ENCODE peak calls at places on chromosomes 16 and 17, in four cellular contexts. G is kidney, H is cardiac muscle cell, E is mucosa of descending colon. Q is an unnamed sample.

GRCh38 chr17:46764335-46764708 is 54.2 kb downstream of the WNT3 start:
- DNase-seq in E (no peak), H (no peak), G (no peak), Q (no peak)

GRCh38 chr16:71479420-71479819 is 9.7 kb downstream of the ZNF19 start:
- DNase-seq in G (no peak), H (peak; percentile 66), E (peak; percentile 14), Q (no peak)

GRCh38 chr17:4908301-4908700 is 5.4 kb upstream of the CHRNE start:
- DNase-seq in E (no peak), H (no peak), G (peak; percentile 69), Q (no peak)

GRCh38 chr16:57244767-57245471 is at the start of gene ARL2BP:
- DNase-seq in H (peak; percentile 99), G (peak; percentile 99), E (peak; percentile 97), Q (peak; percentile 94)

GRCh38 chr16:1772362-1772907 is at the start of gene EME2:
- DNase-seq in H (no peak), G (no peak), E (peak; percentile 59), Q (peak; percentile 21)

GRCh38 chr16:14486520-14487303 is 143.3 kb downstream of the PARN start:
- DNase-seq in H (peak; percentile 96), E (peak; percentile 89), G (peak; percentile 79), Q (no peak)

GRCh38 chr17:58312021-58312630 is 16.5 kb downstream of the TSPOAP1 start:
- DNase-seq in E (no peak), G (peak; percentile 64), H (no peak), Q (no peak)

GRCh38 chr17:33595783-33596182 is 302.7 kb upstream of the ASIC2 start:
- DNase-seq in H (no peak), E (peak; percentile 4), G (no peak), Q (no peak)

GRCh38 chr17:43034623-43035293 is 9.7 kb downstream of the RND2 start:
- DNase-seq in H (no peak), E (no peak), G (peak; percentile 20), Q (no peak)

GRCh38 chr16:81060576-81061306 is 16.3 kb downstream of the C16orf46 start:
- DNase-seq in H (no peak), G (no peak), E (no peak), Q (no peak)

GRCh38 chr16:77183137-77183536 is 7.9 kb upstream of the MON1B start:
- DNase-seq in G (no peak), E (no peak), H (no peak), Q (no peak)

GRCh38 chr17:28426081-28426519 is 20.1 kb upstream of the SLC46A1 start:
- DNase-seq in E (peak; percentile 33), G (no peak), H (peak; percentile 10), Q (no peak)

GRCh38 chr16:2704983-2705275 is 15.1 kb downstream of the PRSS27 start:
- DNase-seq in E (no peak), G (no peak), H (no peak), Q (no peak)

GRCh38 chr17:55731586-55732250 is 9.1 kb upstream of the TMEM100 start:
- DNase-seq in E (peak; percentile 35), H (peak; percentile 71), G (peak; percentile 79), Q (no peak)

GRCh38 chr16:85711982-85712587 is 23.3 kb upstream of the GINS2 start:
- DNase-seq in G (no peak), E (no peak), H (no peak), Q (no peak)

GRCh38 chr16:4506450-4506849 is 30.3 kb downstream of the HMOX2 start:
- DNase-seq in G (no peak), H (peak; percentile 86), E (peak; percentile 79), Q (peak; percentile 29)

GRCh38 chr16:74742051-74742481 is 32.6 kb downstream of the FA2H start:
- DNase-seq in H (peak; percentile 33), E (no peak), G (no peak), Q (no peak)

GRCh38 chr16:3268294-3268693 is 11.9 kb upstream of the MEFV start:
- DNase-seq in E (no peak), H (no peak), G (no peak), Q (no peak)

GRCh38 chr17:71180801-71181385 is 939.9 kb upstream of the SOX9 start:
- DNase-seq in G (no peak), E (peak; percentile 85), H (peak; percentile 63), Q (no peak)

GRCh38 chr17:41520821-41521521 is 2.3 kb upstream of the KRT15 start:
- DNase-seq in G (no peak), E (peak; percentile 72), H (no peak), Q (no peak)

GRCh38 chr16:3863587-3863986 is 16.9 kb downstream of the CREBBP start:
- DNase-seq in H (no peak), E (peak; percentile 18), G (no peak), Q (no peak)

GRCh38 chr16:57871457-57871856 is 69.2 kb upstream of the KIFC3 start:
- DNase-seq in E (no peak), H (peak; percentile 36), G (no peak), Q (no peak)

GRCh38 chr16:70601576-70602575 is 44.5 kb upstream of the IL34 start:
- DNase-seq in H (peak; percentile 76), G (no peak), E (no peak), Q (no peak)

GRCh38 chr16:64964126-64964540 is 157.7 kb downstream of the CDH11 start:
- DNase-seq in G (no peak), E (no peak), H (peak; percentile 64), Q (no peak)

GRCh38 chr17:5607946-5608345 is 23.6 kb upstream of the NLRP1 start:
- DNase-seq in G (no peak), H (no peak), E (no peak), Q (no peak)

GRCh38 chr17:42180411-42180921 is 476 bp downstream of the KCNH4 start:
- DNase-seq in H (no peak), G (no peak), E (no peak), Q (no peak)

GRCh38 chr17:78708510-78708973 is 73.5 kb downstream of the CYTH1 start:
- DNase-seq in E (peak; percentile 57), G (peak; percentile 81), H (peak; percentile 89), Q (peak; percentile 25)
- H3K4me3 ChIP-seq in E (no peak overlapping the region), G (no peak overlapping the region), H (no peak overlapping the region), Q (no peak overlapping the region)

DNA sequence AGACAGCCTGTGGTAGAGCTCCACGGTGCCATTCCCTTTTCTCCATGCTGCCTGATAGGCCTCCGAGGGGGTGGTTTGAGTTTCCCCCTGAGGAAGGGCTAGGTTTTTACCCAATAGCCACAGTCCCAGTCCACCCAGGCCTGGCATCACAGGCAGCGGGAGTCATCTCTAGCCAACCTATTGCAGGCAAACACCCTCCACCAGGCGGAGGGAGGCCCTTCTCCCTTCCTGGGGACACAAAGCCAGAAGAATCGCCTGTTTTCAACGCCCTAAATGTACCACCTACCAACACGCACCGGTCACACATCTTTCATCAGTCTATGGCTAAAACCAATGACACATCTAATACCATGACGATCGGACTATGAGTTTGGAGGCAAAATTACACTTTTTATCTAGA is 7.4 kb downstream of the CSNK1D start:
- DNase-seq in E (no peak), H (no peak), G (no peak), Q (no peak)
- H3K36me3 ChIP-seq in E (peaks cover 12% of the 10 kb centered on the region), H (peaks cover 38% of the 10 kb centered on the region), G (peaks cover 29% of the 10 kb centered on the region), Q (peaks cover 72% of the 10 kb centered on the region)

DNA sequence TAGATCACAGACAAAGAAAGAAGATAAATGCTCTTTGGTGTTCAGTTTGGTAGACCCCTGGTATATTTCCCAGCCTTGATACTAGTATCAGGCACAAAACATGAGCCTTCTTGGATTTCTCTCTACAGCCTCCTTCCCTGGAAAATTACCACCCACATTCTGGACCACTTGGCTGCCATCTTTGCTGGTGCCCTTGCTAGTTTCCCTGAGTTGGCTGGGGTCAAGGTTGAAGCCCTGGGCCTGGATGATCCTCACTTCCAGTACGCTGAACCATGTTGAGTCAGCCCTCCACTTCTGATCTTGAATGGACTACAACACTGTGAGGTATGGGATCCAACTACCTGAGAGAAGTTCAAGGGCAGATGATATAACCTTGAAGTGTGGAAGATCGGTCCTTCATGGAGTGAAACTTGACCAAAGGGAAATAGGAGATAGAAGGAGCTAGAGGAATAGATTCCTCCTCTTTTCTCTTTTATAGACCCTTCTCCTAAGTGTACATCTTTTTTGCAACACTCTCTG is 501.4 kb downstream of the TMEM114 start:
- DNase-seq in G (no peak), H (no peak), E (no peak), Q (no peak)
- H3K4me3 ChIP-seq in G (no peak overlapping the region), H (no peak overlapping the region), E (no peak overlapping the region), Q (no peak overlapping the region)

GRCh38 chr17:78819402-78819801 is 21.2 kb downstream of the USP36 start:
- DNase-seq in E (no peak), H (no peak), G (no peak), Q (no peak)
- H3K36me3 ChIP-seq in E (peaks cover 15% of the 10 kb centered on the region), H (peaks cover 60% of the 10 kb centered on the region), G (peaks cover 42% of the 10 kb centered on the region), Q (peaks cover 57% of the 10 kb centered on the region)

GRCh38 chr17:38450699-38451029 is 22.4 kb downstream of the ARHGAP23 start:
- DNase-seq in E (no peak), H (no peak), G (no peak), Q (no peak)
- H3K4me3 ChIP-seq in E (no peak overlapping the region), H (no peak overlapping the region), G (no peak overlapping the region), Q (no peak overlapping the region)

GRCh38 chr16:84052071-84052622 is 9.6 kb upstream of the SLC38A8 start:
- DNase-seq in E (no peak), H (no peak), G (peak; percentile 58), Q (no peak)

GRCh38 chr16:84054916-84055315 is 12.3 kb upstream of the SLC38A8 start:
- DNase-seq in G (peak; percentile 45), H (no peak), E (no peak), Q (no peak)

GRCh38 chr16:84055366-84055765 is 12.8 kb upstream of the SLC38A8 start:
- DNase-seq in E (no peak), H (peak; percentile 16), G (no peak), Q (no peak)

GRCh38 chr16:84054271-84054670 is 11.7 kb upstream of the SLC38A8 start:
- DNase-seq in H (no peak), G (peak; percentile 62), E (no peak), Q (no peak)

DNA sequence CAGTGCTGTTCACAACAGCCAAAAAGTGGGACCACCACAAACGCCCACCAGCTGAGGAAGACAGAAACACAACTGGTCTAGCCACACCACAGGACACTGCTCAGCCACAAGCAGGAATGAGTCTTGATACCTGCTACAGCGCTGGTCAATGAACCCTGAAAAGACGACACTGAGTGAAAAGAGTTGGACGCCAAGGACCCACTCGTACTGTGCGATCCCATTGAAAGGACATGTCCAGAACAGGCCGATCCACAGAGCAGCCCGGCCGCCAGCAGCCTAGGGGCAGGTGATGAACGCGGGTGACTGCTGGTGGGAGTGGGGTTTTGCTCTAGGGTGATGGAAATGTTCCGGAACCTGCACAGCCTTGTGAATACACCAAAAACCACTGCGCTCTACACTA is 10.6 kb upstream of the SLC38A8 start:
- DNase-seq in H (no peak), E (no peak), G (peak; percentile 15), Q (no peak)
- H3K36me3 ChIP-seq in H (peaks cover 13% of the 10 kb centered on the region), E (peaks cover 24% of the 10 kb centered on the region), G (peaks cover 39% of the 10 kb centered on the region), Q (peaks cover 75% of the 10 kb centered on the region)

GRCh38 chr16:28064150-28064549 is 636 bp upstream of the GSG1L start:
- DNase-seq in E (no peak), G (no peak), H (no peak), Q (no peak)

GRCh38 chr16:28063611-28064061 is at the start of gene GSG1L:
- DNase-seq in G (no peak), H (no peak), E (no peak), Q (no peak)

GRCh38 chr16:28063047-28063521 is 430 bp downstream of the GSG1L start:
- DNase-seq in H (peak; percentile 21), E (no peak), G (no peak), Q (no peak)

GRCh38 chr16:28061702-28062101 is 1.8 kb downstream of the GSG1L start:
- DNase-seq in E (no peak), G (no peak), H (no peak), Q (no peak)

GRCh38 chr16:28062261-28063046 is 1.1 kb downstream of the GSG1L start:
- DNase-seq in H (no peak), E (no peak), G (no peak), Q (no peak)
- H3K4me3 ChIP-seq in H (peak overlapping the region; percentile 32), E (no peak overlapping the region), G (no peak overlapping the region), Q (no peak overlapping the region)